ENCODE peak calls at places on chromosomes 5 and 9, in nine cellular contexts. One of them, this sample, is unnamed.

GRCh38 chr9:88742483-88742882 is 207.5 kb downstream of the NXNL2 start:
- DNase-seq in ACHN: no peak
- DNase-seq in activated naive CD4-positive, alpha-beta T cell: no peak
- DNase-seq in activated gamma-delta T cell treated with Interleukin-2 at 50 U/mL for 16 hours: no peak
- DNase-seq in A549: no peak
- DNase-seq in naive B cell: no peak
- DNase-seq in neuronal stem cell: no peak
- DNase-seq in stomach: no peak
- DNase-seq in sigmoid colon: no peak
- DNase-seq in this sample: no peak

GRCh38 chr5:98341038-98341710 is 432.3 kb upstream of the RGMB start:
- DNase-seq in ACHN: no peak
- DNase-seq in activated naive CD4-positive, alpha-beta T cell: no peak
- DNase-seq in activated gamma-delta T cell treated with Interleukin-2 at 50 U/mL for 16 hours: no peak
- DNase-seq in A549: no peak
- DNase-seq in naive B cell: no peak
- DNase-seq in neuronal stem cell: no peak
- DNase-seq in stomach: no peak
- DNase-seq in sigmoid colon: no peak
- DNase-seq in this sample: no peak

GRCh38 chr5:176629853-176630680 is at the start of the genes EIF4E1B and SNCB:
- DNase-seq in ACHN: peak; percentile 49
- DNase-seq in activated naive CD4-positive, alpha-beta T cell: no peak
- DNase-seq in activated gamma-delta T cell treated with Interleukin-2 at 50 U/mL for 16 hours: peak; percentile 37
- DNase-seq in A549: peak; percentile 64
- DNase-seq in naive B cell: peak; percentile 68
- DNase-seq in neuronal stem cell: peak; percentile 60
- DNase-seq in stomach: no peak
- DNase-seq in sigmoid colon: no peak
- DNase-seq in this sample: peak; percentile 52

GRCh38 chr9:77772641-77773040 is 124.5 kb upstream of the GNA14 start:
- DNase-seq in ACHN: no peak
- DNase-seq in activated naive CD4-positive, alpha-beta T cell: no peak
- DNase-seq in activated gamma-delta T cell treated with Interleukin-2 at 50 U/mL for 16 hours: no peak
- DNase-seq in A549: no peak
- DNase-seq in naive B cell: no peak
- DNase-seq in neuronal stem cell: no peak
- DNase-seq in stomach: no peak
- DNase-seq in sigmoid colon: no peak
- DNase-seq in this sample: no peak

GRCh38 chr9:107039546-107039945 is 176.6 kb downstream of the ZNF462 start:
- DNase-seq in ACHN: no peak
- DNase-seq in activated naive CD4-positive, alpha-beta T cell: no peak
- DNase-seq in activated gamma-delta T cell treated with Interleukin-2 at 50 U/mL for 16 hours: no peak
- DNase-seq in A549: no peak
- DNase-seq in naive B cell: no peak
- DNase-seq in neuronal stem cell: no peak
- DNase-seq in stomach: no peak
- DNase-seq in sigmoid colon: no peak
- DNase-seq in this sample: no peak

GRCh38 chr5:82749453-82749852 is 327.7 kb downstream of the TMEM167A start:
- DNase-seq in ACHN: no peak
- DNase-seq in activated naive CD4-positive, alpha-beta T cell: no peak
- DNase-seq in activated gamma-delta T cell treated with Interleukin-2 at 50 U/mL for 16 hours: no peak
- DNase-seq in A549: no peak
- DNase-seq in naive B cell: no peak
- DNase-seq in neuronal stem cell: no peak
- DNase-seq in stomach: no peak
- DNase-seq in sigmoid colon: no peak
- DNase-seq in this sample: no peak

GRCh38 chr5:150022163-150022540 is 21.6 kb downstream of the HMGXB3 start:
- DNase-seq in ACHN: peak; percentile 52
- DNase-seq in activated naive CD4-positive, alpha-beta T cell: no peak
- DNase-seq in activated gamma-delta T cell treated with Interleukin-2 at 50 U/mL for 16 hours: no peak
- DNase-seq in A549: no peak
- DNase-seq in naive B cell: no peak
- DNase-seq in neuronal stem cell: no peak
- DNase-seq in stomach: no peak
- DNase-seq in sigmoid colon: no peak
- DNase-seq in this sample: no peak

GRCh38 chr5:109053995-109054417 is 306.3 kb downstream of the FER start:
- DNase-seq in ACHN: no peak
- DNase-seq in activated naive CD4-positive, alpha-beta T cell: no peak
- DNase-seq in activated gamma-delta T cell treated with Interleukin-2 at 50 U/mL for 16 hours: no peak
- DNase-seq in A549: no peak
- DNase-seq in naive B cell: no peak
- DNase-seq in neuronal stem cell: no peak
- DNase-seq in stomach: no peak
- DNase-seq in sigmoid colon: no peak
- DNase-seq in this sample: no peak

GRCh38 chr9:19233344-19233743 is 2.9 kb downstream of the DENND4C start:
- DNase-seq in ACHN: peak; percentile 11
- DNase-seq in activated naive CD4-positive, alpha-beta T cell: no peak
- DNase-seq in activated gamma-delta T cell treated with Interleukin-2 at 50 U/mL for 16 hours: no peak
- DNase-seq in A549: no peak
- DNase-seq in naive B cell: no peak
- DNase-seq in neuronal stem cell: no peak
- DNase-seq in stomach: no peak
- DNase-seq in sigmoid colon: no peak
- DNase-seq in this sample: no peak

GRCh38 chr5:119082691-119083090 is 11.8 kb downstream of the DMXL1 start:
- DNase-seq in ACHN: no peak
- DNase-seq in activated naive CD4-positive, alpha-beta T cell: no peak
- DNase-seq in activated gamma-delta T cell treated with Interleukin-2 at 50 U/mL for 16 hours: no peak
- DNase-seq in A549: no peak
- DNase-seq in naive B cell: no peak
- DNase-seq in neuronal stem cell: no peak
- DNase-seq in stomach: no peak
- DNase-seq in sigmoid colon: no peak
- DNase-seq in this sample: no peak

GRCh38 chr5:132760043-132760420 is 12.8 kb downstream of the CCNI2 start:
- DNase-seq in ACHN: no peak
- DNase-seq in activated naive CD4-positive, alpha-beta T cell: no peak
- DNase-seq in activated gamma-delta T cell treated with Interleukin-2 at 50 U/mL for 16 hours: no peak
- DNase-seq in A549: no peak
- DNase-seq in naive B cell: no peak
- DNase-seq in neuronal stem cell: no peak
- DNase-seq in stomach: no peak
- DNase-seq in sigmoid colon: no peak
- DNase-seq in this sample: no peak

GRCh38 chr9:15622596-15622995 is 69.8 kb downstream of the CCDC171 start:
- DNase-seq in ACHN: peak; percentile 20
- DNase-seq in activated naive CD4-positive, alpha-beta T cell: no peak
- DNase-seq in activated gamma-delta T cell treated with Interleukin-2 at 50 U/mL for 16 hours: no peak
- DNase-seq in A549: no peak
- DNase-seq in naive B cell: no peak
- DNase-seq in neuronal stem cell: no peak
- DNase-seq in stomach: no peak
- DNase-seq in sigmoid colon: no peak
- DNase-seq in this sample: no peak

GRCh38 chr5:38576442-38576841 is 20.0 kb upstream of the LIFR start:
- DNase-seq in ACHN: no peak
- DNase-seq in activated naive CD4-positive, alpha-beta T cell: no peak
- DNase-seq in activated gamma-delta T cell treated with Interleukin-2 at 50 U/mL for 16 hours: no peak
- DNase-seq in A549: no peak
- DNase-seq in naive B cell: no peak
- DNase-seq in neuronal stem cell: no peak
- DNase-seq in stomach: peak; percentile 67
- DNase-seq in sigmoid colon: no peak
- DNase-seq in this sample: no peak

GRCh38 chr5:96432245-96433065 is 593 bp downstream of the PCSK1 start:
- DNase-seq in ACHN: no peak
- DNase-seq in activated naive CD4-positive, alpha-beta T cell: no peak
- DNase-seq in activated gamma-delta T cell treated with Interleukin-2 at 50 U/mL for 16 hours: no peak
- DNase-seq in A549: no peak
- DNase-seq in naive B cell: no peak
- DNase-seq in neuronal stem cell: no peak
- DNase-seq in stomach: no peak
- DNase-seq in sigmoid colon: no peak
- DNase-seq in this sample: no peak

GRCh38 chr5:135209495-135209837 is 175.4 kb upstream of the PITX1 start:
- DNase-seq in ACHN: no peak
- DNase-seq in activated naive CD4-positive, alpha-beta T cell: no peak
- DNase-seq in activated gamma-delta T cell treated with Interleukin-2 at 50 U/mL for 16 hours: no peak
- DNase-seq in A549: no peak
- DNase-seq in naive B cell: no peak
- DNase-seq in neuronal stem cell: no peak
- DNase-seq in stomach: peak; percentile 18
- DNase-seq in sigmoid colon: no peak
- DNase-seq in this sample: no peak

GRCh38 chr9:93345630-93346239 is 105.8 kb upstream of the FAM120A start:
- DNase-seq in ACHN: no peak
- DNase-seq in activated naive CD4-positive, alpha-beta T cell: no peak
- DNase-seq in activated gamma-delta T cell treated with Interleukin-2 at 50 U/mL for 16 hours: no peak
- DNase-seq in A549: no peak
- DNase-seq in naive B cell: no peak
- DNase-seq in neuronal stem cell: peak; percentile 4
- DNase-seq in stomach: no peak
- DNase-seq in sigmoid colon: no peak
- DNase-seq in this sample: no peak

GRCh38 chr5:102865510-102866314 is 110.6 kb downstream of the PAM start:
- DNase-seq in ACHN: peak; percentile 59
- DNase-seq in activated naive CD4-positive, alpha-beta T cell: peak; percentile 2
- DNase-seq in activated gamma-delta T cell treated with Interleukin-2 at 50 U/mL for 16 hours: peak; percentile 10
- DNase-seq in A549: peak; percentile 17
- DNase-seq in naive B cell: peak; percentile 35
- DNase-seq in neuronal stem cell: peak; percentile 58
- DNase-seq in stomach: peak; percentile 67
- DNase-seq in sigmoid colon: peak; percentile 81
- DNase-seq in this sample: no peak

GRCh38 chr9:125889524-125890473 is 142.6 kb downstream of the PBX3 start:
- DNase-seq in ACHN: peak; percentile 36
- DNase-seq in activated naive CD4-positive, alpha-beta T cell: peak; percentile 4
- DNase-seq in activated gamma-delta T cell treated with Interleukin-2 at 50 U/mL for 16 hours: peak; percentile 10
- DNase-seq in A549: peak; percentile 23
- DNase-seq in naive B cell: peak; percentile 56
- DNase-seq in neuronal stem cell: peak; percentile 54
- DNase-seq in stomach: peak; percentile 43
- DNase-seq in sigmoid colon: peak; percentile 61
- DNase-seq in this sample: peak; percentile 52

GRCh38 chr5:50711280-50711679 is 44.8 kb downstream of the PARP8 start:
- DNase-seq in ACHN: peak; percentile 76
- DNase-seq in activated naive CD4-positive, alpha-beta T cell: no peak
- DNase-seq in activated gamma-delta T cell treated with Interleukin-2 at 50 U/mL for 16 hours: peak; percentile 37
- DNase-seq in A549: no peak
- DNase-seq in naive B cell: peak; percentile 68
- DNase-seq in neuronal stem cell: no peak
- DNase-seq in stomach: peak; percentile 38
- DNase-seq in sigmoid colon: no peak
- DNase-seq in this sample: peak; percentile 31

GRCh38 chr5:55234171-55234700 is 828 bp upstream of the CCNO start:
- DNase-seq in ACHN: peak; percentile 65
- DNase-seq in activated naive CD4-positive, alpha-beta T cell: no peak
- DNase-seq in activated gamma-delta T cell treated with Interleukin-2 at 50 U/mL for 16 hours: no peak
- DNase-seq in A549: no peak
- DNase-seq in naive B cell: no peak
- DNase-seq in neuronal stem cell: no peak
- DNase-seq in stomach: peak; percentile 63
- DNase-seq in sigmoid colon: no peak
- DNase-seq in this sample: no peak

GRCh38 chr5:101458587-101458986 is 555.5 kb upstream of the ST8SIA4 start:
- DNase-seq in ACHN: no peak
- DNase-seq in activated naive CD4-positive, alpha-beta T cell: no peak
- DNase-seq in activated gamma-delta T cell treated with Interleukin-2 at 50 U/mL for 16 hours: no peak
- DNase-seq in A549: no peak
- DNase-seq in naive B cell: no peak
- DNase-seq in neuronal stem cell: no peak
- DNase-seq in stomach: no peak
- DNase-seq in sigmoid colon: no peak
- DNase-seq in this sample: no peak

This sample was measured in memory B cell.